ENCODE peak calls at places on chromosomes 3 and 15, in nine cellular contexts. T is IMR-90, L is fibroblast of pulmonary artery, Z is AG10803, Q is foreskin fibroblast, M is cardiac muscle cell, R is Peyer's patch, C is gastrocnemius medialis, E is astrocyte of the cerebellum. P is an unnamed sample.

GRCh38 chr15:80999623-81000036 is 1.1 kb upstream of the TLNRD1 start:
- DNase-seq in T (no peak), L (no peak), Z (no peak), Q (no peak), M (no peak), R (peak), C (no peak), E (no peak), P (no peak)

GRCh38 chr3:13079051-13079450 is 5.8 kb upstream of the IQSEC1 start:
- DNase-seq in T (no peak), L (no peak), Z (no peak), Q (no peak), M (no peak), R (no peak), C (no peak), E (no peak), P (no peak)

GRCh38 chr3:197613187-197613586 is 57.4 kb upstream of the BDH1 start:
- DNase-seq in T (no peak), L (no peak), Z (no peak), Q (no peak), M (no peak), R (no peak), C (no peak), E (no peak), P (no peak)

GRCh38 chr15:70853855-70854668 is at the start of gene LARP6:
- DNase-seq in T (peak), L (peak), Z (peak), Q (peak), M (peak), R (no peak), C (peak), E (no peak), P (no peak)

GRCh38 chr3:48952510-48953118 is 34.0 kb downstream of the ARIH2 start:
- DNase-seq in T (no peak), L (peak), Z (no peak), Q (peak), M (peak), R (peak), C (peak), E (no peak), P (no peak)

GRCh38 chr3:151552589-151552988 is 91.7 kb upstream of the IGSF10 start:
- DNase-seq in T (peak), L (peak), Z (no peak), Q (no peak), M (peak), R (no peak), C (no peak), E (no peak), P (no peak)

GRCh38 chr3:146222204-146223046 is 28.5 kb downstream of the PLSCR4 start:
- DNase-seq in T (peak), L (peak), Z (no peak), Q (peak), M (peak), R (peak), C (no peak), E (no peak), P (peak)

GRCh38 chr3:149319750-149320149 is 13.7 kb downstream of the TM4SF18 start:
- DNase-seq in T (no peak), L (no peak), Z (no peak), Q (no peak), M (no peak), R (no peak), C (no peak), E (peak), P (no peak)

GRCh38 chr15:88440021-88440420 is 27.2 kb downstream of the MRPL46 start:
- DNase-seq in T (peak), L (peak), Z (peak), Q (peak), M (peak), R (no peak), C (no peak), E (no peak), P (peak)

GRCh38 chr3:123655400-123655799 is 70.5 kb upstream of the HACD2 start:
- DNase-seq in T (no peak), L (no peak), Z (peak), Q (no peak), M (peak), R (no peak), C (peak), E (no peak), P (no peak)

GRCh38 chr15:28897861-28898608 is 12.3 kb downstream of the APBA2 start:
- DNase-seq in T (no peak), L (no peak), Z (no peak), Q (no peak), M (no peak), R (no peak), C (no peak), E (no peak), P (no peak)

GRCh38 chr3:27166888-27167287 is 202.3 kb downstream of the NEK10 start:
- DNase-seq in T (peak), L (peak), Z (peak), Q (peak), M (peak), R (no peak), C (peak), E (peak), P (peak)

GRCh38 chr3:43659250-43659880 is 31.4 kb upstream of the ABHD5 start:
- DNase-seq in T (no peak), L (no peak), Z (no peak), Q (no peak), M (no peak), R (no peak), C (no peak), E (no peak), P (no peak)

GRCh38 chr15:72155021-72155621 is 36.9 kb downstream of the SENP8 start:
- DNase-seq in T (peak), L (peak), Z (peak), Q (peak), M (peak), R (peak), C (peak), E (no peak), P (peak)

GRCh38 chr3:16373270-16373785 is 108.3 kb downstream of the OXNAD1 start:
- DNase-seq in T (no peak), L (no peak), Z (no peak), Q (no peak), M (no peak), R (no peak), C (no peak), E (no peak), P (no peak)

GRCh38 chr3:61938878-61939549 is 377.6 kb downstream of the PTPRG start:
- DNase-seq in T (no peak), L (no peak), Z (no peak), Q (no peak), M (no peak), R (no peak), C (no peak), E (no peak), P (no peak)

GRCh38 chr15:101038327-101039003 is 119.3 kb downstream of the LRRK1 start:
- DNase-seq in T (no peak), L (no peak), Z (no peak), Q (no peak), M (no peak), R (peak), C (no peak), E (no peak), P (no peak)

GRCh38 chr15:100733088-100733487 is 130.7 kb downstream of the ASB7 start:
- DNase-seq in T (peak), L (peak), Z (peak), Q (peak), M (peak), R (no peak), C (peak), E (no peak), P (no peak)

GRCh38 chr15:101193063-101193712 is 58.7 kb downstream of the CHSY1 start:
- DNase-seq in T (peak), L (no peak), Z (peak), Q (peak), M (no peak), R (no peak), C (peak), E (no peak), P (no peak)

GRCh38 chr15:85333132-85333831 is 47.1 kb upstream of the AKAP13 start:
- DNase-seq in T (peak), L (peak), Z (peak), Q (peak), M (peak), R (no peak), C (no peak), E (peak), P (no peak)

GRCh38 chr15:75177360-75178071 is 24.2 kb upstream of the C15orf39 start:
- DNase-seq in T (no peak), L (no peak), Z (no peak), Q (peak), M (no peak), R (no peak), C (no peak), E (no peak), P (no peak)

GRCh38 chr15:75179773-75180140 is 21.9 kb upstream of the C15orf39 start:
- DNase-seq in T (no peak), L (no peak), Z (no peak), Q (no peak), M (no peak), R (no peak), C (no peak), E (no peak), P (no peak)

GRCh38 chr15:75178171-75178937 is 23.3 kb upstream of the C15orf39 start:
- DNase-seq in T (no peak), L (no peak), Z (no peak), Q (no peak), M (no peak), R (peak), C (no peak), E (no peak), P (no peak)

GRCh38 chr15:75181780-75182179 is 19.9 kb upstream of the C15orf39 start:
- DNase-seq in T (no peak), L (no peak), Z (no peak), Q (no peak), M (no peak), R (no peak), C (no peak), E (no peak), P (no peak)

GRCh38 chr15:75178938-75179772 is 22.5 kb upstream of the C15orf39 start:
- DNase-seq in T (no peak), L (no peak), Z (no peak), Q (no peak), M (no peak), R (no peak), C (no peak), E (no peak), P (no peak)
- H3K4me3 ChIP-seq in T (no peak), L (no peak), Z (no peak), Q (no peak), M (peak), R (peak), C (peak), E (peak), P (no peak)

DNA sequence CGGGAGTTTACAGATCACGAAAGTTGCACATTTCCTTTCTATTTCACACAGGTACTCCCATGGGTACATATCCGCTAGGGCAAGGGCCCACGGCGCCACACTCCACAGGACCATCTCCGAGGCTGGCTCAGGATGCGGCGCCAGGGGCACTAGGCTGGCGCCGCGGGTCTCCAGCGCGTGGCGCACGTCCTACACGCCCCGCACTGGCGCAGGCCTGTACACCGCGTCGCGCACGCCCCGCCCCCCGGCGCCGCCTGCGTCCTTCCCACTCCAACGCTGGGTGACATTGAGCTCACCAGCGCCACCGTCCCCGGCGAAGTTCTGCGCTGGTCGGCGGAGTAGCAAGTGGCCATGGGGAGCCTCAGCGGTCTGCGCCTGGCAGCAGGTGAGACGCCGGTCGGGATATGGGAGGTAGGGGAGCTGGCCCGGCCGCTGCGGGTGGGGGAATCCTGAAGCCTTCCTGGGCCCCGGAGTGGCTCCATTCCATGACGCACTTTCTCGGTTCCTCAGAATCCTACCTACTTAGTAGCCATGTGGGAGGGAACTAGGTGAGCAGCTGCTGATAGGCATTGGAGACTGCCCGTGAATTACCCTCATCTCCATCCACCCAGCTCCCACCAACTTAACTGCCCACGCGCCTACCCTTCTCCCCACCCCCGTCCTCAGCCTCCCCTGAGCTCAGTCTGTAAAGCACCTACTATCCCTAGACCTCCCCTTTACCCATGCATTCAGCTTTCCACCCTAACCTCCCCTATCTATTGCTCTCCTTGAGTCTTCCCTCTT is at the start of gene FAM162A:
- DNase-seq in T (peak), L (peak), Z (peak), Q (peak), M (peak), R (peak), C (peak), E (peak), P (no peak)
- TF ChIP-seq CTCF in T (peak), L (peak), Z (peak), Q (peak), M (peak), R (peak), C (peak), E (peak), P (peak)

DNA sequence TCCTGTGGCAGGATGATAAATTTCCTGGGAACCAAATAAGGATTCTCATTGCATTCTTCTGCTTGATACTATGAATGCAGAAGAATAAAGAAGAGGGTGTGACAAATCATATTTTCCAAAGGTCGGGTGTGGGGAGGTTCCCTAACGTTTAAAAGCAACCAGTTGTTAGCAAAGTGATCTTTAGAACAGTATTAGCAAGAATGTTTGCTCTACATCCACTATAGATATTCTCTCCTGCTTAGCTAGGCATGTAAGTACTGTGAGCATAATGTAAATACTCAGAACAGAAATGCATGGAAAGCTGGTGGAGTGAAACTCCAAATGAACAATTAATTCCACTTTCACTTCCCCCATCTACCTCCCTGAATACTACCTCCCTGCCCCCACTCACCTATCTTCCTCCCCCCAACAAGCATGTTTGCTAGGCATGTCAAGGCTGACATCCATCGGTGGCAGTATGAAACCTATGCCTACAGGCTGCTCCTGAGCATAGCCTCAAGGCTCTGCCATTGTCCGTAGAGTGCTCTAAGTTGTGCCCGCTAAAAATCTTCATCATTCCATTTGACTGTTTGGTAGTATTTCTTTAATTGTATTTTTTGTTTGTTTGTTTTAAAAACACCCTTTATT is 329.7 kb downstream of the TIGIT start:
- DNase-seq in T (no peak), L (no peak), Z (peak), Q (peak), M (peak), R (no peak), C (peak), E (no peak), P (no peak)
- H3K4me3 ChIP-seq in T (peak), L (peak), Z (peak), Q (peak), M (no peak), R (no peak), C (peak), E (peak), P (peak)

GRCh38 chr15:25783607-25784131 is 79.5 kb downstream of the ATP10A start:
- DNase-seq in T (peak), L (peak), Z (peak), Q (peak), M (peak), R (no peak), C (no peak), E (no peak), P (no peak)
- TF ChIP-seq CTCF in T (peak), L (peak), Z (peak), Q (peak), M (peak), R (no peak), C (no peak), E (peak), P (peak)

GRCh38 chr15:60752973-60753720 is 274.2 kb upstream of the ICE2 start:
- DNase-seq in T (no peak), L (no peak), Z (no peak), Q (no peak), M (peak), R (no peak), C (no peak), E (no peak), P (no peak)
- H3K4me3 ChIP-seq in T (no peak), L (no peak), Z (no peak), Q (no peak), M (no peak), R (no peak), C (peak), E (no peak), P (no peak)

DNA sequence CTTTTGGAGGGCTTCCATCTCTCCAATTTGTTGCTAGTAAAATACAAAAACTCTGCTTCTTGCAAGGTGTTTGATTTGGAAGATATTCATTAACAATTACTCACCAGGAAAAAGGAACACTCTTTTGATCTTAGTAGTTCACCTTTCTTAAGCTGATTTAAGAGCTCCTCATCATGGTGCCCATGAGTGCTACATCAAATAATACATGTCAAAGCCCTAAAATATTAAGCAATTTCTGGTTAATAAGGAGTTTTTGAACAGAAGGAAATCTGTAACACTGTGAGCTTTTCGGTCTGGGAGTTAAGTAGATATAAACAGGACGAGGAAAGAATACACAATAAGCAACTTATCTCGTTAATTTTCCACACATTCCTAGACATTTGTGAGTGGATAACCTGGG is 83.9 kb upstream of the DCBLD2 start:
- DNase-seq in T (no peak), L (peak), Z (no peak), Q (peak), M (peak), R (no peak), C (no peak), E (no peak), P (no peak)
- TF ChIP-seq CTCF in T (peak), L (peak), Z (no peak), Q (no peak), M (no peak), R (no peak), C (no peak), E (no peak), P (peak)

GRCh38 chr15:40104296-40104864 is 4.3 kb downstream of the BMF start:
- DNase-seq in T (no peak), L (no peak), Z (no peak), Q (no peak), M (no peak), R (no peak), C (no peak), E (no peak), P (no peak)

GRCh38 chr15:40104865-40105516 is 3.7 kb downstream of the BMF start:
- DNase-seq in T (peak), L (peak), Z (peak), Q (peak), M (peak), R (peak), C (peak), E (peak), P (no peak)

GRCh38 chr15:40108061-40108854 is 421 bp downstream of the BMF start:
- DNase-seq in T (peak), L (peak), Z (peak), Q (peak), M (peak), R (no peak), C (peak), E (no peak), P (no peak)

GRCh38 chr15:40105517-40106202 is 3.0 kb downstream of the BMF start:
- DNase-seq in T (no peak), L (no peak), Z (no peak), Q (no peak), M (no peak), R (no peak), C (no peak), E (no peak), P (no peak)

GRCh38 chr15:40106203-40107161 is 2.2 kb downstream of the BMF start:
- DNase-seq in T (peak), L (peak), Z (peak), Q (peak), M (peak), R (peak), C (peak), E (no peak), P (no peak)
- H3K4me3 ChIP-seq in T (no peak), L (no peak), Z (peak), Q (no peak), M (peak), R (peak), C (no peak), E (peak), P (no peak)